ENCODE peak calls at places on chromosome 4, in five cellular contexts. A, I, C, B and G are unnamed samples.

GRCh38 chr4:40040908-40041307 is 15.7 kb upstream of the N4BP2 start:
- DNase-seq in I (no peak), C (no peak), B (no peak), A (no peak), G (no peak)

GRCh38 chr4:20408596-20408995 is 156.9 kb downstream of the SLIT2 start:
- DNase-seq in I (peak; percentile 36), C (no peak), B (no peak), A (no peak), G (no peak)

GRCh38 chr4:172596206-172596605 is 572.4 kb upstream of the GALNT7 start:
- DNase-seq in C (no peak), I (no peak), A (no peak), B (no peak), G (no peak)

GRCh38 chr4:189664693-189665250 is 275.9 kb upstream of the FRG1 start:
- DNase-seq in B (no peak), I (no peak), C (no peak), A (no peak), G (no peak)

GRCh38 chr4:15353207-15353606 is 74.6 kb upstream of the C1QTNF7 start:
- DNase-seq in A (no peak), B (no peak), I (no peak), C (no peak), G (no peak)

GRCh38 chr4:87316961-87317360 is 5.7 kb downstream of the HSD17B13 start:
- DNase-seq in A (no peak), I (no peak), B (no peak), C (peak; percentile 43), G (no peak)

GRCh38 chr4:73668806-73669205 is 48.6 kb upstream of the RASSF6 start:
- DNase-seq in B (no peak), I (peak; percentile 37), C (no peak), A (no peak), G (no peak)

GRCh38 chr4:85426366-85426765 is 48.6 kb upstream of the ARHGAP24 start:
- DNase-seq in B (no peak), C (no peak), A (no peak), I (no peak), G (no peak)

GRCh38 chr4:85543832-85544231 is 68.9 kb downstream of the ARHGAP24 start:
- DNase-seq in I (peak; percentile 52), A (no peak), B (no peak), C (peak; percentile 11), G (no peak)

GRCh38 chr4:127188847-127189246 is 443.9 kb upstream of the INTU start:
- DNase-seq in A (no peak), B (no peak), I (peak; percentile 36), C (peak; percentile 33), G (no peak)

GRCh38 chr4:141375855-141376254 is 155.2 kb downstream of the ZNF330 start:
- DNase-seq in A (peak; percentile 83), I (peak; percentile 81), C (peak; percentile 92), B (no peak), G (peak; percentile 57)

GRCh38 chr4:47750771-47751170 is 87.1 kb downstream of the CORIN start:
- DNase-seq in C (no peak), B (no peak), I (no peak), A (no peak), G (no peak)

GRCh38 chr4:2259541-2260267 is 2.2 kb downstream of the MXD4 start:
- DNase-seq in I (no peak), B (peak; percentile 34), C (no peak), A (no peak), G (no peak)

GRCh38 chr4:7147261-7147660 is 45.1 kb upstream of the SORCS2 start:
- DNase-seq in C (no peak), I (no peak), A (no peak), B (no peak), G (no peak)

GRCh38 chr4:38510201-38510600 is 153.8 kb upstream of the KLF3 start:
- DNase-seq in C (no peak), I (no peak), A (no peak), B (no peak), G (no peak)

GRCh38 chr4:5711479-5712184 is 631 bp downstream of the EVC start:
- DNase-seq in B (peak; percentile 52), A (peak; percentile 34), C (peak; percentile 42), I (peak; percentile 54), G (no peak)

GRCh38 chr4:130147618-130148017 is 1051.7 kb downstream of the C4orf33 start:
- DNase-seq in B (no peak), I (no peak), C (no peak), A (no peak), G (no peak)

GRCh38 chr4:75561789-75562188 is 5.9 kb downstream of the ODAPH start:
- DNase-seq in B (no peak), I (no peak), C (no peak), A (peak; percentile 23), G (no peak)

GRCh38 chr4:5878359-5878758 is 14.5 kb downstream of the CRMP1 start:
- DNase-seq in A (no peak), I (no peak), C (no peak), B (no peak), G (no peak)

GRCh38 chr4:24856586-24856985 is 56.3 kb downstream of the CCDC149 start:
- DNase-seq in A (no peak), B (no peak), I (peak; percentile 75), C (no peak), G (no peak)

GRCh38 chr4:46931981-46932380 is 22.9 kb upstream of the COX7B2 start:
- DNase-seq in C (peak; percentile 59), B (no peak), A (peak; percentile 1), I (peak; percentile 62), G (no peak)

GRCh38 chr4:135065366-135065765 is 863.8 kb upstream of the PABPC4L start:
- DNase-seq in I (peak; percentile 28), B (no peak), A (no peak), C (no peak), G (no peak)

GRCh38 chr4:7511509-7511908 is 76.8 kb upstream of the PSAPL1 start:
- DNase-seq in C (no peak), B (no peak), I (no peak), A (no peak), G (no peak)

GRCh38 chr4:17613761-17614415 is 553 bp upstream of the MED28 start:
- DNase-seq in B (no peak), C (peak; percentile 2), A (peak; percentile 70), I (no peak), G (no peak)

GRCh38 chr4:75344915-75345314 is 169.3 kb downstream of the RCHY1 start:
- DNase-seq in C (peak; percentile 33), I (peak; percentile 74), B (no peak), A (no peak), G (no peak)

GRCh38 chr4:176150283-176150682 is 45.1 kb downstream of the SPATA4 start:
- DNase-seq in A (peak; percentile 11), C (peak; percentile 48), B (no peak), I (peak; percentile 52), G (no peak)
- TF ChIP-seq CTCF in A (peak; percentile 52), C (peak; percentile 37), B (peak; percentile 23), I (peak; percentile 34), G (no peak)

DNA sequence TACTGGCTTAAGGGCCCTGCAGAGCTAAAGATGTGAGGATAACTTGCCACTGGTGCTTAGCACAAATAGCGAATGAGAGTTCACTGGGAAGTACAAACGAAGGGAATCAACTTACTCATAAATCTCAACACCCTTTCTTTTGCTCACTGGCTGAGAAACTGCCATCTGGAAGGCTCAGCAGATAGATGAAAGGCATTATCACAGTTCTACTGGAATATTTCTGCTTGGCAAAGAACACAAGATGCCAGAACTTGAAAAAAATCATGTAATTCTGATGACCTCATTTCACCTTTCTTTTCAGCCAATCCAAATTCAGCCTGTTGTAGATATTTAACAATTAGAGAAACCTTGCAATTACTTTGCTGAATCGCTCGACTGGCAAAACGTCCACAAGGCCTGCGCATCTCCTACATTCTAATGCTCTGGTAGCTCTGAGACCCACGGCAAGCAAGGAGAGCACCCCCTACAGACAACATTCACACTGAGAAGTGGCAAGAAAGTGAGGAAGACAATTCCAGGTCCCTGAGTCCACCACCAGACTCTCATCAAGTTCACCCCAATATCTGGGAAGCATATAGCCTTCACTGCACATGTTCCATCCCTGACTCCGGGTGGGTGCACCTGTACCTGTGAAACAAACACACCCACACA is 27.5 kb downstream of the TSPAN5 start:
- DNase-seq in C (no peak), B (no peak), A (no peak), I (no peak), G (no peak)
- TF ChIP-seq CTCF in C (no peak), B (no peak), A (peak; percentile 2), I (peak; percentile 18), G (no peak)

GRCh38 chr4:183602444-183603102 is 56.4 kb downstream of the RWDD4 start:
- DNase-seq in I (no peak), B (no peak), A (peak; percentile 12), C (peak; percentile 30), G (no peak)

GRCh38 chr4:183599284-183599683 is 59.7 kb downstream of the RWDD4 start:
- DNase-seq in I (no peak), A (no peak), B (no peak), C (no peak), G (no peak)

GRCh38 chr4:183599690-183600089 is 59.3 kb downstream of the RWDD4 start:
- DNase-seq in C (no peak), I (no peak), A (no peak), B (no peak), G (no peak)

GRCh38 chr4:183601381-183601780 is 57.6 kb downstream of the RWDD4 start:
- DNase-seq in C (no peak), I (no peak), B (no peak), A (no peak), G (no peak)

DNA sequence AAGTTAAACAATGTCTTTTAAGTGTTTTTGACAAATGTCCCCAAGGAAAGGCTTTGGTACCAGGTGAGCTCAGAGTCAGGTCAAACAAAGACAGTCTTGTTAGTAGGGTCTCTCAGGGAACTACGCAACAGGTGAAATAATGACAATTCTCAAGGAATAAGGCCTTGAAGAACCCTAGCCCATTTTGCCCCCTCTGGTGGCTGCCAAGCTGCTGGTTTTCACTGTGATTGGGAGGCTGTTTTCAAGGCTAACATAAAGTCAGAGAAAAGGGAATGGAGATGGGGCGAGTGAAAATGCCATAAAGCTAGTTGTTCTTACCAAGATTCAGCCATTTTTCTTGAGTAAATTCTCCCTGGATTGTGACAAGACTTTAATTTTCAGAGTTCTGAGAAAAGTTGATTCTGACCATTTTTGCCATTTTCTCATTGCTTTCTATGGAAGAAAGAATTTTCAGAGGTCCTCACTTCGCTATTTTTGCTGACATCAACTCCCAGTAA is 58.7 kb downstream of the RWDD4 start:
- DNase-seq in A (no peak), C (peak; percentile 17), I (no peak), B (no peak), G (no peak)
- TF ChIP-seq CTCF in A (peak; percentile 43), C (no peak), I (peak; percentile 54), B (peak; percentile 27), G (peak; percentile 38)

GRCh38 chr4:184534511-184535391 is 60.4 kb upstream of the IRF2 start:
- DNase-seq in B (no peak), C (no peak), I (peak; percentile 66), A (peak; percentile 70), G (no peak)

GRCh38 chr4:184528713-184529112 is 54.4 kb upstream of the IRF2 start:
- DNase-seq in A (no peak), C (no peak), B (no peak), I (no peak), G (no peak)

GRCh38 chr4:184526228-184526627 is 51.9 kb upstream of the IRF2 start:
- DNase-seq in B (no peak), I (no peak), C (no peak), A (no peak), G (no peak)

DNA sequence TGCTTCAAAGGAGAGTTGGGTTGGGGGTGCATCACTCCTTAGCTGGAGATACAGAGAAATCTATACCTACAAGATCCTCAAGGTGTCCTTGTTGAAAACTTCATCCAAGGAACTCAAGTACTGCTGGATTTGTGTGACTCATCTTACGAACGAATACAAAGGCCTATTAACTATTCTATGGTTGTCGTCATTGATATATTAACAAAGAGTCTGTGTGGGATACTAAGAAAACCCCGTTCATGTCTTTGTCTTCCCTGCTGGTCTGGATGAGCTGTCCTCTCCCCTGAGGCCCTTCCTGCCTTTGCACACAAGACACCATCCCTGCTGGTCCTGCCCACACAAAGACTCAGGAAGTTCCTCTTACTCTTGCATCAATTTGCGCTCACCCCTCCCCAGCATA is 54.9 kb upstream of the IRF2 start:
- DNase-seq in C (peak; percentile 53), B (no peak), A (peak; percentile 98), I (peak; percentile 48), G (peak; percentile 92)
- TF ChIP-seq CTCF in C (no peak), B (no peak), A (peak; percentile 15), I (no peak), G (no peak)